ENCODE peak calls at places on chromosomes 4 and X, in eight cellular contexts. D is kidney tubule cell; S is Ammon's horn; M is M059J; G is NCI-H2171; L is occipital lobe; J is activated effector memory CD4-positive, alpha-beta T cell treated with Interleukin-2 at 50 U/mL for 16 hours; X is nucleus accumbens. V is an unnamed sample.

GRCh38 chr4:128835498-128836222 is 26.2 kb downstream of the JADE1 start:
- DNase-seq in D (no peak), S (peak), M (no peak), G (no peak), L (no peak), J (no peak), X (no peak), V (peak)

GRCh38 chr4:634599-634985 is 9.2 kb downstream of the PDE6B start:
- DNase-seq in D (no peak), S (no peak), M (no peak), G (no peak), L (no peak), J (no peak), X (no peak), V (no peak)

GRCh38 chr4:128574706-128575105 is 234.8 kb upstream of the JADE1 start:
- DNase-seq in D (peak), S (peak), M (peak), G (no peak), L (peak), J (peak), X (peak), V (peak)

GRCh38 chrX:19133784-19134183 is 11.5 kb upstream of the ADGRG2 start:
- DNase-seq in D (no peak), S (no peak), M (no peak), G (no peak), L (no peak), J (no peak), X (no peak), V (no peak)

GRCh38 chrX:78037881-78038280 is 66.2 kb upstream of the PGK1 start:
- DNase-seq in D (no peak), S (no peak), M (no peak), G (no peak), L (no peak), J (no peak), X (no peak), V (no peak)

GRCh38 chrX:141960573-141960972 is 56.9 kb downstream of the MAGEC1 start:
- DNase-seq in D (no peak), S (no peak), M (peak), G (no peak), L (no peak), J (no peak), X (no peak), V (no peak)

GRCh38 chrX:131746491-131746968 is 202.7 kb downstream of the OR13H1 start:
- DNase-seq in D (peak), S (no peak), M (peak), G (peak), L (no peak), J (no peak), X (peak), V (peak)

GRCh38 chrX:20159811-20160385 is 18.3 kb upstream of the EIF1AX start:
- DNase-seq in D (no peak), S (no peak), M (no peak), G (no peak), L (no peak), J (no peak), X (no peak), V (no peak)

GRCh38 chr4:158155656-158156356 is 17.0 kb downstream of the GASK1B start:
- DNase-seq in D (no peak), S (no peak), M (no peak), G (no peak), L (no peak), J (no peak), X (no peak), V (no peak)

GRCh38 chrX:42519666-42520231 is 258.2 kb downstream of the PPP1R2C start:
- DNase-seq in D (peak), S (no peak), M (peak), G (no peak), L (no peak), J (no peak), X (no peak), V (no peak)

GRCh38 chr4:69861756-69862155 is 1.8 kb upstream of the SULT1E1 start:
- DNase-seq in D (no peak), S (no peak), M (no peak), G (no peak), L (no peak), J (no peak), X (no peak), V (no peak)

GRCh38 chr4:145044341-145044740 is 53.7 kb downstream of the ANAPC10 start:
- DNase-seq in D (peak), S (no peak), M (peak), G (no peak), L (no peak), J (no peak), X (no peak), V (no peak)

GRCh38 chr4:87240341-87240740 is 19.9 kb upstream of the KLHL8 start:
- DNase-seq in D (peak), S (no peak), M (peak), G (peak), L (no peak), J (no peak), X (no peak), V (no peak)

GRCh38 chr4:55920571-55920970 is 28.2 kb upstream of the CEP135 start:
- DNase-seq in D (peak), S (no peak), M (peak), G (no peak), L (no peak), J (no peak), X (no peak), V (no peak)

GRCh38 chrX:116290359-116290758 is 119.8 kb downstream of the AGTR2 start:
- DNase-seq in D (peak), S (no peak), M (peak), G (no peak), L (no peak), J (no peak), X (no peak), V (no peak)

GRCh38 chrX:74133156-74133796 is 170.7 kb upstream of the ZCCHC13 start:
- DNase-seq in D (peak), S (peak), M (peak), G (peak), L (no peak), J (no peak), X (no peak), V (no peak)

GRCh38 chr4:2936773-2937145 is 26.4 kb downstream of the NOP14 start:
- DNase-seq in D (peak), S (peak), M (peak), G (no peak), L (peak), J (no peak), X (no peak), V (no peak)

GRCh38 chr4:52200339-52200725 is 149.2 kb downstream of the SPATA18 start:
- DNase-seq in D (no peak), S (no peak), M (no peak), G (no peak), L (no peak), J (no peak), X (no peak), V (no peak)

GRCh38 chrX:140572724-140573123 is 67.9 kb upstream of the SOX3 start:
- DNase-seq in D (peak), S (peak), M (peak), G (no peak), L (no peak), J (no peak), X (peak), V (peak)

GRCh38 chrX:46554942-46555341 is 9.7 kb upstream of the ZNF674 start:
- DNase-seq in D (no peak), S (no peak), M (peak), G (no peak), L (no peak), J (no peak), X (no peak), V (no peak)

GRCh38 chr4:124745988-124746801 is 33.7 kb upstream of the ANKRD50 start:
- DNase-seq in D (no peak), S (no peak), M (no peak), G (no peak), L (no peak), J (no peak), X (no peak), V (no peak)

GRCh38 chr4:150583287-150584197 is 1.6 kb downstream of the MAB21L2 start:
- DNase-seq in D (no peak), S (peak), M (peak), G (no peak), L (peak), J (no peak), X (no peak), V (no peak)

GRCh38 chr4:57219389-57219890 is 109.3 kb upstream of the IGFBP7 start:
- DNase-seq in D (no peak), S (no peak), M (no peak), G (no peak), L (no peak), J (no peak), X (no peak), V (no peak)

GRCh38 chr4:61992351-61992750 is 792.2 kb downstream of the ADGRL3 start:
- DNase-seq in D (no peak), S (no peak), M (no peak), G (peak), L (no peak), J (no peak), X (no peak), V (no peak)